ENCODE peak calls at places on chromosomes 11 and 22, in four cellular contexts. F is astrocyte of the spinal cord, R is heart left ventricle, X is IMR-90. Z is an unnamed sample.

GRCh38 chr22:36746571-36746970 is 29.3 kb downstream of the IFT27 start:
- DNase-seq in R (no peak), X (no peak), F (no peak), Z (no peak)

GRCh38 chr11:119339581-119340334 is 925 bp downstream of the C1QTNF5 start:
- DNase-seq in R (peak; percentile 85), F (peak; percentile 51), X (no peak), Z (peak; percentile 64)

GRCh38 chr11:116533186-116533825 is 239.5 kb downstream of the BUD13 start:
- DNase-seq in F (no peak), X (no peak), R (no peak), Z (no peak)

GRCh38 chr11:107713009-107713408 is 1.2 kb upstream of the SLN start:
- DNase-seq in R (no peak), F (no peak), X (no peak), Z (no peak)

GRCh38 chr11:113675003-113675471 is 31.1 kb downstream of the TMPRSS5 start:
- DNase-seq in F (peak; percentile 96), X (peak; percentile 88), R (no peak), Z (peak; percentile 60)

GRCh38 chr11:78350646-78351165 is 66.9 kb downstream of the GAB2 start:
- DNase-seq in F (peak; percentile 66), X (peak; percentile 47), R (peak; percentile 52), Z (peak; percentile 76)

GRCh38 chr22:33492210-33492651 is 428.0 kb downstream of the LARGE1 start:
- DNase-seq in R (no peak), F (no peak), X (no peak), Z (peak; percentile 2)

GRCh38 chr11:57095417-57095816 is 86.3 kb upstream of the LRRC55 start:
- DNase-seq in R (no peak), X (no peak), F (no peak), Z (no peak)

GRCh38 chr11:104609297-104609696 is 289.0 kb downstream of the CASP12 start:
- DNase-seq in F (peak; percentile 86), R (peak; percentile 23), X (peak; percentile 75), Z (peak; percentile 82)

GRCh38 chr11:59012106-59012941 is 73.0 kb downstream of the GLYATL1 start:
- DNase-seq in R (no peak), X (no peak), F (no peak), Z (no peak)

DNA sequence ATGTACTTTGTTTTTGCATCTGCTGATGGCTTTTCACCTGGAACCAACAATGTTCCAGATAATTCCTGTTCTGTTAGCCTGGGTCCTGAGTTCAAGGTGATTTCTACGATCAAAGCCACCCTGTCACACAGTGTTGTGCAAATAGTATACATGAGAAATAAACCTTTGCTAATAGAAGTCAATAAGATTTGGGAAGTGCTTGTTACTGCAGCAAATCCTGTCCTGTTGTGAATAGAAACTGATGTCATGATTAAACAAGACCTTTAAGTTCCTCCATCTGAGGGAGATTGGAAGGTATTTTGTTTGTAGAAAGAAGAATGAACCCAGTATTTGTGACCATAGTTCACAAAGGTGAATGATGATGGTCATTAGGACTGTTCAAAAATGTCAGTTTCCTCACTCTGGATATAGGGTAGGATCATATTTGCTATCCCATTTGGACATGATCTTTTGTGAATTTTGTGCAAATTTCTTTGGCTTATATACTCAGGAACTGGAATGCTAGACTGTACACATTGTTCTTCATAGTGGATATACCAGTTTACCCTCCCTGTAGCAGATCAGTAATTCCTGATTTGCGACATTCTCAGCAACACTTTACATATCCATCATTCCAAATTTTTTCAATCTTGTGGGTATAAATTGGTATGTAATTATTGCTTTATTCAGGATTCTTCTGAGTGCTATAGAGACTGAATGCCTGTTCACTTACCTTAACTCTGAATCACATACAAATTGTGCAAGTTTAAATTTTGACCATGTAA is 428.5 kb downstream of the METTL15 start:
- DNase-seq in R (no peak), F (no peak), X (no peak), Z (no peak)
- TF ChIP-seq CTCF in R (no peak), F (no peak), X (no peak), Z (no peak)

DNA sequence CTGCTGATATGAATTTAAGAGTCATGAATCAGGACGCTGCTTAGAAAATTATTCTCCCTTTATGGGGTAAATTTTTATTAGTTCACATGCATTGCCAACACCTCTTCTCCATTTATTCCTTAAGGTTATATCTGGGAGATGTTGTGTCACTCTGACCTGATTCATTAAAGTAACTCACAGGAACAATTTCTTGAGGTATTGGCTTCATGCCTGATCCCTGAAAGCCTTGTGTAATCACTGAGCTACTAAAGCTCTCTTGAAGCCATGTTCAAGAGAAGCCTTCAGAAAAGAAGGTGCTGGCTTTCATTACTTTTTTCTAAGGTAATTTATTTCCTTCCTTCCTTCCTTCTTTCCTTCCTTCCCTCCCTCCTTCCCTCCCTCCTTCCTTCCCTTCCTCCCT is 420.6 kb downstream of the RAB38 start:
- DNase-seq in R (no peak), X (no peak), F (no peak), Z (no peak)
- H3K4me3 ChIP-seq in R (no peak overlapping the region), X (no peak overlapping the region), F (no peak overlapping the region), Z (no peak overlapping the region)

DNA sequence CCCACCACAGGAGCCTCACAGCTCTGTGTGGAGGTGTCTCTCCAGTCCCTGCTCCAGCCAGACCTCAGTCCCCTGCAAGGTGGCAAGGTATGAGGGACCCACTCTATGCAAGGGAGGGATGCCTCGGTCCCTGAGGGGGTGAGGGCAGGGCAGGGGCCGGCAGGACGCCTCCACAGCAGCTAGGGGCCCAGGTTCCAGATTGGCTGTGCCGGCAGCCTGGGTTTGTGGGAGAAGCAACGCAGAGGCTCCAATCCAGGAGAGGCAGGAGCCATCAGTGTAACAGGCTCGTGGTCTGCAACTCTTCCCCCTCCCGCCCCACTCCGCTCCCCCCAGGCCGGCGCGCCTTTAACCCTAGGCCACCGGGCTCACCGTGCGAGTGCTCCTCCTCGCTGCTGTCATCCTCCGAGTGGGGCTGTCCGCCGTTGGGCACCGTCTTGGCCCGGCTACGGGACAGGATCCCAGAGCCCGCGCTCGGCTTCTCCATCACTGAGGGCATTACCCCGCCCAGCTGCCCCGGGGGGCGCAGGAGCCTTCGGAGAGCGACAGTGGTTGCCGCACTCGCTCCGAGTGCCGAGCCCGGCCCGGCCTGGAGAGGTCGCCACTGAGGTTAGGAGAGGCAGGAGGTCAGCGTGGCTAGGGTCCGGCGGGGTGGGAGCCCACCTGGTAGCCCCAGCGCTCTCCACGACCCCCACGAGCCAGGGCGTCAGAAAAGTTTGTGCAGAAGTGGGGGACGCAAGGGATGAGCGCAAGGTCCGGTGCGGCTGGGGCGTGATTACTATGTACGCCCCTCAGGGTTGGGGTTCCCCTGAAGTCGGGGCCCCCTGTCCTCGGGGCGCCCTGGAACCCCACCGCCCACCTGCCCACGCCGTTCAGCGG is 765 bp downstream of the RCOR2 start:
- DNase-seq in R (peak; percentile 60), X (no peak), F (no peak), Z (peak; percentile 23)
- TF ChIP-seq CTCF in R (peak; percentile 38), X (peak; percentile 46), F (peak; percentile 69), Z (peak; percentile 43)

GRCh38 chr11:68857037-68857586 is 15.4 kb upstream of the CPT1A start:
- DNase-seq in F (no peak), R (no peak), X (no peak), Z (no peak)

GRCh38 chr11:68852628-68853027 is 10.9 kb upstream of the CPT1A start:
- DNase-seq in X (no peak), R (no peak), F (no peak), Z (no peak)

GRCh38 chr11:68859123-68859522 is 17.4 kb upstream of the CPT1A start:
- DNase-seq in R (no peak), F (no peak), X (no peak), Z (no peak)

GRCh38 chr11:68855205-68855978 is 13.7 kb upstream of the CPT1A start:
- DNase-seq in R (peak; percentile 80), X (peak; percentile 55), F (peak; percentile 38), Z (peak; percentile 63)

GRCh38 chr11:68854273-68854958 is 12.7 kb upstream of the CPT1A start:
- DNase-seq in X (no peak), R (no peak), F (no peak), Z (no peak)
- H3K4me3 ChIP-seq in X (no peak overlapping the region), R (peak overlapping the region; percentile 63), F (no peak overlapping the region), Z (peak overlapping the region; percentile 53)

GRCh38 chr11:93169950-93170561 is 27.7 kb downstream of the SLC36A4 start:
- DNase-seq in F (peak; percentile 47), X (peak; percentile 62), R (no peak), Z (peak; percentile 55)
- TF ChIP-seq CTCF in F (peak; percentile 52), X (peak; percentile 64), R (peak; percentile 16), Z (peak; percentile 47)

DNA sequence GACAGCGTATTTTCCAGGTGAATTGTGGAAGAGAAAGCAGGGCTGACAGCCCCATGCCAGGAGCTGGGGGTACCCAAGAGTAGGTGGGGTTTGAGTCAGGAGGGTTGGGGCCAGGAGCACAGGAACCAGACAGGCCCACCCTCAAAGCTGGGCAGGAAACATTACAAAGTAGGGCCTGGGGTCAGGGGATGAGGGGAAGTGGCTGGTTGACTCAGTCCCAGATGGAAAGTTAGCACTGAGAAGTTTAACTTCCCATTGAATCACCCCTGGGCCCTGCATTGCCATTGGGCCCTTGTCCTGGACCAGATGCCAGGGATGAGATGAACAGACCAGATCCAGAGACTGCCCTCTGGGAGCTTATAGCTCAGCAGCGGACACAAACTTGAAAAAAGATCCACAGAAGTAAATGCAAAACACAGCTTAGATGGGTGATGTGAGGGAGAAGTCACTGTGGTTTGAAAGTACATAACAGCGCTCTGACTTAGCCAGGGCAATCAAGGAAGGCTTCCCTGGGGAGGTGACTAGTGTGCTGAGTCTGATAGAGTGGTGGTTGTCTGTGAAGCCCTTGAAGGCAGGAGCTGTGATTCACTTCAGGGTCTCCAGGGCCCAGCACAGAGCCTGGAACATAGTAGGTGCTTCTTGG is 2.2 kb downstream of the MAFF start:
- DNase-seq in F (peak; percentile 51), X (peak; percentile 83), R (no peak), Z (peak; percentile 36)
- H3K4me3 ChIP-seq in F (no peak overlapping the region), X (peak overlapping the region; percentile 67), R (peak overlapping the region; percentile 98), Z (peak overlapping the region; percentile 83)